ENCODE peak calls at places on chromosome 1, in six cellular contexts. S, K, M, H, W and T are unnamed samples.

GRCh38 chr1:205452906-205453305 is 2.9 kb downstream of the BLACAT1 start:
- DNase-seq in S (no peak), K (no peak), M (no peak), H (no peak), W (no peak), T (no peak)

GRCh38 chr1:186304982-186305949 is 69.8 kb downstream of the TPR start:
- DNase-seq in S (peak), K (no peak), M (no peak), H (peak), W (peak), T (peak)

GRCh38 chr1:200794506-200795065 is 55.9 kb downstream of the CAMSAP2 start:
- DNase-seq in S (no peak), K (no peak), M (no peak), H (no peak), W (peak), T (peak)

GRCh38 chr1:101108123-101108522 is 82.5 kb upstream of the DPH5 start:
- DNase-seq in S (no peak), K (no peak), M (no peak), H (no peak), W (no peak), T (no peak)

GRCh38 chr1:230427981-230428380 is 1.8 kb upstream of the PGBD5 start:
- DNase-seq in S (no peak), K (no peak), M (no peak), H (no peak), W (no peak), T (no peak)

GRCh38 chr1:167862432-167863076 is 51.4 kb downstream of the ADCY10 start:
- DNase-seq in S (peak), K (no peak), M (no peak), H (peak), W (peak), T (peak)

GRCh38 chr1:22710688-22711024 is at the start of gene EPHB2:
- DNase-seq in S (no peak), K (no peak), M (peak), H (peak), W (peak), T (peak)

GRCh38 chr1:13682443-13682842 is 17.5 kb upstream of the PRDM2 start:
- DNase-seq in S (no peak), K (no peak), M (no peak), H (no peak), W (no peak), T (no peak)

GRCh38 chr1:151970128-151970527 is 23.5 kb downstream of the S100A10 start:
- DNase-seq in S (no peak), K (no peak), M (no peak), H (no peak), W (peak), T (no peak)

GRCh38 chr1:1013105-1013921 is at the start of gene ISG15:
- DNase-seq in S (peak), K (peak), M (peak), H (peak), W (peak), T (peak)

GRCh38 chr1:169741666-169742394 is 8.0 kb upstream of the SELE start:
- DNase-seq in S (peak), K (peak), M (no peak), H (peak), W (peak), T (peak)

GRCh38 chr1:51303751-51304196 is 26.6 kb downstream of the TTC39A start:
- DNase-seq in S (peak), K (no peak), M (peak), H (no peak), W (no peak), T (no peak)

GRCh38 chr1:202685671-202686070 is 24.6 kb downstream of the SYT2 start:
- DNase-seq in S (no peak), K (no peak), M (no peak), H (no peak), W (no peak), T (peak)

GRCh38 chr1:110338200-110339039 is 757 bp upstream of the RBM15 start:
- DNase-seq in S (no peak), K (peak), M (peak), H (peak), W (peak), T (peak)

GRCh38 chr1:30675761-30676160 is 47.6 kb downstream of the MATN1 start:
- DNase-seq in S (peak), K (peak), M (no peak), H (peak), W (peak), T (peak)

GRCh38 chr1:205813755-205814058 is 709 bp upstream of the SLC41A1 start:
- DNase-seq in S (no peak), K (no peak), M (no peak), H (peak), W (peak), T (no peak)

GRCh38 chr1:47796626-47797025 is 200.6 kb downstream of the TRABD2B start:
- DNase-seq in S (no peak), K (no peak), M (no peak), H (no peak), W (no peak), T (no peak)

GRCh38 chr1:96411006-96411405 is 310.6 kb upstream of the PTBP2 start:
- DNase-seq in S (no peak), K (no peak), M (no peak), H (no peak), W (no peak), T (no peak)
- TF ChIP-seq CTCF in S (no peak), K (no peak), M (no peak), H (no peak), W (no peak), T (no peak)

GRCh38 chr1:39358491-39358890 is 132.9 kb upstream of the BMP8A start:
- DNase-seq in S (no peak), K (no peak), M (no peak), H (no peak), W (no peak), T (no peak)
- H3K4me3 ChIP-seq in S (no peak), K (no peak), M (no peak), H (no peak), W (no peak), T (no peak)

GRCh38 chr1:219927956-219928790 is at the start of gene SLC30A10:
- DNase-seq in S (peak), K (no peak), M (no peak), H (peak), W (peak), T (peak)
- TF ChIP-seq CTCF in S (no peak), K (no peak), M (no peak), H (peak), W (no peak), T (no peak)

DNA sequence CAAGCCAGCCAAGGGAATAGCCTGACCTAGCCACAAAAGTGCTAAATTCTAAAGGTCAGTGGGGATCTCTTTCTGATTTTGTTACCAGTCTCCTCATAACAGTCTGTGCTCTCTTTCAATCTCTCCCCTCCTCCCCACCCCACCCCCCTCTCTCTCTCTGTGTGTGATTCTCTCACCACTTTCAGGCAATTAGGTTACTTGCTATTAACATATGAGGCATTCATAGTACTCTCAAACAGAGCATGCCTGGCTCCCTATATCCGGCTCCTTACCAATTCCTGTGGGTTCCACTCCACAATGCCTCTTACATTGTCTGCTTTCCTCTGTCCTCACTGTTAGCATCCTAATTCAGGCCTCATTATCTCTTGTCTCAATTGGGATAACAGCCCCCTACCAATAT is 464.3 kb upstream of the DEPDC1 start:
- DNase-seq in S (no peak), K (no peak), M (no peak), H (no peak), W (no peak), T (no peak)
- H3K4me3 ChIP-seq in S (no peak), K (no peak), M (no peak), H (no peak), W (no peak), T (no peak)

GRCh38 chr1:115377411-115377810 is 39.4 kb upstream of the NGF start:
- DNase-seq in S (peak), K (peak), M (no peak), H (peak), W (peak), T (peak)
- TF ChIP-seq CTCF in S (no peak), K (no peak), M (no peak), H (no peak), W (no peak), T (no peak)

GRCh38 chr1:81920245-81920740 is 119.6 kb downstream of the ADGRL2 start:
- DNase-seq in S (peak), K (no peak), M (no peak), H (peak), W (peak), T (peak)
- H3K4me3 ChIP-seq in S (peak), K (no peak), M (no peak), H (peak), W (no peak), T (no peak)

GRCh38 chr1:10561955-10562354 is 87.2 kb downstream of the PEX14 start:
- DNase-seq in S (peak), K (no peak), M (no peak), H (no peak), W (no peak), T (no peak)
- TF ChIP-seq CTCF in S (peak), K (peak), M (no peak), H (no peak), W (peak), T (peak)